ENCODE peak calls at places on chromosomes 11 and 22, in eight cellular contexts. S is sciatic nerve; R is NCI-H1105 treated with DMSO at 0.1 percent for 48 hours; U is KG1; O is midbrain; Y is stimulated activated CD4-positive, alpha-beta T cell treated with anti-CD3 and anti-CD28 coated beads, Interleukin-15, amount 100 ng/mL, for 24 hours; D is SW 1271; I is CD8-positive, alpha-beta T cell. G is an unnamed sample.

GRCh38 chr22:50576070-50576469 is 2.2 kb downstream of the CPT1B start:
- DNase-seq in O (no peak), U (no peak), I (no peak), S (no peak), D (peak), R (no peak), Y (no peak), G (no peak)

GRCh38 chr11:75198278-75198948 is 42.2 kb upstream of the TPBGL start:
- DNase-seq in R (peak), Y (no peak), S (no peak), U (no peak), D (no peak), O (no peak), I (no peak), G (no peak)

GRCh38 chr11:131724436-131724995 is 354.1 kb downstream of the NTM start:
- DNase-seq in O (no peak), U (no peak), I (no peak), S (no peak), R (no peak), Y (no peak), D (no peak), G (no peak)

GRCh38 chr11:61021661-61022212 is 50.3 kb downstream of the CD6 start:
- DNase-seq in S (no peak), Y (peak), R (no peak), O (no peak), D (no peak), U (no peak), I (peak), G (no peak)

GRCh38 chr22:43919106-43919965 is 4.3 kb upstream of the PNPLA3 start:
- DNase-seq in D (no peak), Y (no peak), I (no peak), O (no peak), U (no peak), R (no peak), S (no peak), G (no peak)

GRCh38 chr11:59706518-59707285 is 6.9 kb downstream of the OR10V1 start:
- DNase-seq in I (no peak), D (peak), Y (no peak), O (no peak), U (no peak), R (no peak), S (no peak), G (no peak)

GRCh38 chr11:104343578-104343977 is 179.6 kb upstream of the PDGFD start:
- DNase-seq in Y (no peak), R (peak), D (no peak), U (no peak), O (no peak), S (no peak), I (no peak), G (no peak)

GRCh38 chr11:126122863-126123262 is 60.2 kb upstream of the CDON start:
- DNase-seq in I (no peak), D (no peak), Y (no peak), O (no peak), S (no peak), R (no peak), U (no peak), G (no peak)

G was measured in mesenteric fat pad.